ENCODE peak calls at places on chromosomes 3 and 15, in four cellular contexts. R, L, O and U are unnamed samples.

GRCh38 chr3:38397320-38397719 is 50.7 kb downstream of the XYLB start:
- DNase-seq in O (no peak), L (no peak), R (no peak), U (no peak)

GRCh38 chr3:60025071-60026055 is 975.5 kb upstream of the CFAP20DC start:
- DNase-seq in L (no peak), R (peak), O (no peak), U (no peak)

GRCh38 chr15:77982127-77982490 is 95.4 kb downstream of the TBC1D2B start:
- DNase-seq in L (no peak), R (no peak), O (no peak), U (no peak)

GRCh38 chr15:101176625-101177024 is 75.2 kb downstream of the CHSY1 start:
- DNase-seq in R (no peak), L (no peak), O (no peak), U (no peak)

GRCh38 chr15:31440754-31441298 is 114.2 kb downstream of the KLF13 start:
- DNase-seq in L (no peak), R (no peak), O (peak), U (peak)

GRCh38 chr15:65896231-65896630 is 26.9 kb downstream of the RAB11A start:
- DNase-seq in L (no peak), O (no peak), R (no peak), U (no peak)

GRCh38 chr3:1082024-1082633 is 10.7 kb upstream of the CNTN6 start:
- DNase-seq in O (no peak), R (no peak), L (no peak), U (peak)

GRCh38 chr15:77981281-77982126 is 96.0 kb downstream of the TBC1D2B start:
- DNase-seq in R (no peak), O (no peak), L (no peak), U (no peak)

GRCh38 chr3:36514171-36514570 is 133.9 kb downstream of the STAC start:
- DNase-seq in L (no peak), O (no peak), R (no peak), U (no peak)

GRCh38 chr3:100609963-100610362 is 562 bp downstream of the ADGRG7 start:
- DNase-seq in R (no peak), O (no peak), L (no peak), U (no peak)

GRCh38 chr15:68846851-68847439 is 26.2 kb upstream of the ANP32A start:
- DNase-seq in O (no peak), R (no peak), L (no peak), U (no peak)

GRCh38 chr3:145531548-145531947 is 629.4 kb downstream of the PLOD2 start:
- DNase-seq in L (no peak), O (no peak), R (no peak), U (no peak)

GRCh38 chr3:136239094-136239493 is 11.0 kb upstream of the PCCB start:
- DNase-seq in L (no peak), O (no peak), R (no peak), U (no peak)

GRCh38 chr3:134644731-134645514 is 5.9 kb downstream of the KY start:
- DNase-seq in O (no peak), L (no peak), R (no peak), U (no peak)

GRCh38 chr15:23038741-23039150 is 623 bp downstream of the TUBGCP5 start:
- DNase-seq in O (peak), R (no peak), L (no peak), U (no peak)

GRCh38 chr3:128723477-128723876 is 2.5 kb upstream of the RAB7A start:
- DNase-seq in L (no peak), R (no peak), O (no peak), U (no peak)

GRCh38 chr3:142853270-142854163 is 35.4 kb downstream of the PCOLCE2 start:
- DNase-seq in L (no peak), R (no peak), O (no peak), U (no peak)

GRCh38 chr3:21750831-21751391 is at the start of gene ZNF385D:
- DNase-seq in O (no peak), L (no peak), R (no peak), U (peak)

GRCh38 chr3:187136936-187137335 is 2.4 kb downstream of the RPL39L start:
- DNase-seq in L (no peak), R (no peak), O (no peak), U (no peak)

GRCh38 chr3:170670504-170670903 is 84.6 kb upstream of the SLC7A14 start:
- DNase-seq in O (no peak), L (no peak), R (no peak), U (no peak)

GRCh38 chr15:77507151-77507847 is 86.6 kb downstream of the HMG20A start:
- DNase-seq in O (no peak), R (no peak), L (no peak), U (no peak)

GRCh38 chr15:44033894-44034293 is 161.2 kb downstream of the FRMD5 start:
- DNase-seq in O (no peak), L (no peak), R (no peak), U (no peak)

GRCh38 chr15:38145671-38146111 is 106.9 kb upstream of the SPRED1 start:
- DNase-seq in L (no peak), R (no peak), O (no peak), U (peak)

GRCh38 chr15:48544816-48545215 is 100.7 kb downstream of the FBN1 start:
- DNase-seq in O (no peak), R (no peak), L (no peak), U (no peak)

GRCh38 chr3:126917232-126917804 is 65.6 kb upstream of the PLXNA1 start:
- DNase-seq in L (no peak), O (no peak), R (no peak), U (no peak)

GRCh38 chr3:142987080-142987700 is 14.2 kb upstream of the U2SURP start:
- DNase-seq in O (no peak), R (no peak), L (no peak), U (no peak)

GRCh38 chr3:111071257-111072015 is at the start of gene NECTIN3:
- DNase-seq in R (peak), L (peak), O (peak), U (peak)

GRCh38 chr15:80691575-80691974 is 3.5 kb upstream of the ABHD17C start:
- DNase-seq in L (no peak), R (no peak), O (no peak), U (no peak)

GRCh38 chr3:71398157-71398836 is 185.2 kb downstream of the FOXP1 start:
- DNase-seq in R (no peak), L (no peak), O (peak), U (no peak)

GRCh38 chr15:100779331-100780207 is 100.1 kb upstream of the ALDH1A3 start:
- DNase-seq in R (no peak), L (no peak), O (no peak), U (no peak)

GRCh38 chr3:99344216-99344615 is 294.2 kb upstream of the COL8A1 start:
- DNase-seq in R (no peak), L (no peak), O (no peak), U (no peak)

GRCh38 chr3:178645503-178645902 is 109.3 kb downstream of the KCNMB2 start:
- DNase-seq in O (no peak), L (no peak), R (no peak), U (no peak)

GRCh38 chr3:63351159-63352007 is 73.3 kb downstream of the SYNPR start:
- DNase-seq in R (no peak), L (no peak), O (no peak), U (no peak)

GRCh38 chr15:83372434-83372873 is 74.7 kb upstream of the SH3GL3 start:
- DNase-seq in L (no peak), O (no peak), R (no peak), U (no peak)

GRCh38 chr15:38721549-38721948 is 156.9 kb upstream of the RASGRP1 start:
- DNase-seq in O (no peak), R (no peak), L (no peak), U (no peak)

GRCh38 chr15:32688151-32688639 is 29.6 kb upstream of the GREM1 start:
- DNase-seq in O (no peak), L (no peak), R (no peak), U (no peak)

GRCh38 chr15:90916461-90916860 is 13.4 kb downstream of the MAN2A2 start:
- DNase-seq in O (no peak), L (no peak), R (no peak), U (no peak)

GRCh38 chr3:13348671-13349396 is 71.3 kb downstream of the NUP210 start:
- DNase-seq in R (no peak), O (no peak), L (no peak), U (no peak)

GRCh38 chr3:33957176-33957575 is 158.7 kb downstream of the PDCD6IP start:
- DNase-seq in O (no peak), R (no peak), L (no peak), U (no peak)

GRCh38 chr15:74787251-74788041 is 5.6 kb downstream of the CSK start:
- DNase-seq in L (no peak), R (no peak), O (peak), U (peak)